ENCODE peak calls at places on chromosomes 16 and 17, in ten cellular contexts. T, O, H, C, Q, Z, Y, W, B and E are unnamed samples.

GRCh38 chr17:83180264-83180995 is 101.0 kb downstream of the METRNL start:
- DNase-seq in T (no peak), B (no peak), Z (peak), H (no peak), Y (no peak), O (no peak), W (peak), C (no peak), Q (no peak), E (peak)

GRCh38 chr17:39450051-39450450 is 1.0 kb downstream of the MED1 start:
- DNase-seq in Y (no peak), H (no peak), W (peak), T (no peak), Z (no peak), O (no peak), B (no peak), Q (no peak), C (no peak), E (no peak)

GRCh38 chr17:77332034-77332971 is 191.5 kb downstream of the SEC14L1 start:
- DNase-seq in Z (peak), B (no peak), Q (no peak), W (no peak), O (no peak), H (no peak), C (no peak), T (no peak), Y (no peak), E (peak)

GRCh38 chr16:50284131-50284911 is 18.0 kb downstream of the ADCY7 start:
- DNase-seq in B (no peak), W (no peak), O (peak), C (no peak), H (no peak), Q (no peak), Y (no peak), T (no peak), Z (no peak), E (peak)

GRCh38 chr17:65956814-65957213 is 235.1 kb downstream of the CEP112 start:
- DNase-seq in O (no peak), B (no peak), Y (no peak), Q (no peak), Z (no peak), H (no peak), C (peak), T (no peak), W (no peak), E (no peak)

GRCh38 chr16:85992779-85993178 is 93.8 kb downstream of the IRF8 start:
- DNase-seq in O (no peak), B (no peak), Y (no peak), H (no peak), Q (no peak), Z (no peak), W (no peak), C (no peak), T (no peak), E (no peak)

GRCh38 chr16:50925758-50926357 is 184.0 kb downstream of the CYLD start:
- DNase-seq in W (no peak), T (no peak), H (no peak), B (no peak), Y (no peak), Z (no peak), O (no peak), Q (no peak), C (peak), E (no peak)

GRCh38 chr17:62625184-62625869 is 2.1 kb upstream of the MRC2 start:
- DNase-seq in H (no peak), Q (no peak), B (no peak), O (no peak), T (no peak), W (no peak), C (no peak), Z (no peak), Y (no peak), E (peak)

GRCh38 chr17:38877130-38877851 is 7.4 kb downstream of the LASP1 start:
- DNase-seq in B (no peak), C (no peak), Y (no peak), H (no peak), Z (peak), O (no peak), W (no peak), Q (no peak), T (no peak), E (no peak)

GRCh38 chr17:81039096-81039495 is 4.1 kb downstream of the BAIAP2 start:
- DNase-seq in W (no peak), H (no peak), Z (no peak), C (no peak), T (no peak), Q (no peak), O (no peak), Y (no peak), B (no peak), E (no peak)

GRCh38 chr17:49110504-49110903 is 22.1 kb upstream of the B4GALNT2 start:
- DNase-seq in Z (no peak), B (no peak), O (no peak), Y (no peak), H (no peak), T (no peak), W (no peak), C (peak), Q (no peak), E (no peak)

GRCh38 chr17:1643293-1643998 is 2.1 kb downstream of the SCARF1 start:
- DNase-seq in T (no peak), Z (peak), H (peak), C (peak), O (peak), Y (peak), B (peak), Q (peak), W (peak), E (no peak)

GRCh38 chr16:84638195-84638806 is 10.0 kb upstream of the KLHL36 start:
- DNase-seq in H (no peak), B (no peak), O (no peak), Z (no peak), C (no peak), Q (no peak), Y (no peak), T (no peak), W (no peak), E (no peak)

GRCh38 chr17:70808596-70808995 is 639.3 kb downstream of the KCNJ2 start:
- DNase-seq in O (no peak), H (no peak), Y (no peak), C (peak), W (peak), Z (no peak), B (no peak), Q (no peak), T (no peak), E (no peak)

GRCh38 chr17:35906559-35907265 is 23.9 kb downstream of the RDM1 start:
- DNase-seq in H (no peak), Z (no peak), O (no peak), C (no peak), W (no peak), B (no peak), Q (no peak), T (no peak), Y (no peak), E (no peak)

GRCh38 chr17:20263595-20263994 is 203.7 kb downstream of the LGALS9B start:
- DNase-seq in H (no peak), W (no peak), C (peak), T (peak), Z (no peak), O (no peak), Y (no peak), B (no peak), Q (no peak), E (no peak)

GRCh38 chr16:17526956-17527355 is 56.2 kb upstream of the XYLT1 start:
- DNase-seq in W (no peak), O (no peak), T (no peak), Z (no peak), C (no peak), H (no peak), B (no peak), Q (no peak), Y (peak), E (no peak)

GRCh38 chr17:3727041-3727440 is 3.3 kb downstream of the HASPIN start:
- DNase-seq in H (no peak), O (no peak), B (no peak), Y (no peak), Z (no peak), C (no peak), T (no peak), W (no peak), Q (no peak), E (no peak)

GRCh38 chr17:77332981-77333685 is 192.4 kb downstream of the SEC14L1 start:
- DNase-seq in Q (no peak), B (no peak), Z (no peak), O (no peak), T (no peak), Y (no peak), W (no peak), C (peak), H (no peak), E (peak)

GRCh38 chr17:68421486-68421885 is 35.8 kb downstream of the WIPI1 start:
- DNase-seq in B (no peak), Y (no peak), H (no peak), T (no peak), O (no peak), Q (no peak), Z (no peak), W (no peak), C (no peak), E (peak)

GRCh38 chr17:77690271-77691161 is 268.0 kb upstream of the TNRC6C start:
- DNase-seq in C (no peak), H (no peak), T (no peak), B (no peak), Y (no peak), O (no peak), Q (no peak), W (peak), Z (no peak), E (no peak)

GRCh38 chr16:49457196-49457595 is 83.6 kb downstream of the C16orf78 start:
- DNase-seq in Y (no peak), H (no peak), W (no peak), Z (no peak), B (no peak), C (no peak), O (no peak), Q (no peak), T (no peak), E (peak)

GRCh38 chr17:79072544-79072943 is 2.1 kb upstream of the ENGASE start:
- DNase-seq in O (no peak), B (no peak), Y (no peak), Q (no peak), Z (no peak), C (no peak), W (no peak), H (no peak), T (no peak), E (no peak)

GRCh38 chr16:47065766-47066688 is 77.7 kb downstream of the NETO2 start:
- DNase-seq in T (no peak), C (no peak), Y (no peak), Q (no peak), W (no peak), H (no peak), O (no peak), B (no peak), Z (no peak), E (no peak)

GRCh38 chr17:46072998-46073397 is 73.9 kb downstream of the STH start:
- DNase-seq in C (no peak), O (no peak), T (no peak), Q (no peak), H (no peak), Z (no peak), B (no peak), Y (no peak), W (no peak), E (no peak)

GRCh38 chr17:34412965-34413441 is 50.0 kb upstream of the CCL1 start:
- DNase-seq in H (no peak), Y (no peak), T (no peak), Q (no peak), O (no peak), W (no peak), Z (no peak), C (peak), B (no peak), E (no peak)

GRCh38 chr17:52986056-52986662 is 827.6 kb upstream of the CA10 start:
- DNase-seq in T (no peak), Q (no peak), H (no peak), Y (no peak), C (no peak), O (no peak), Z (no peak), W (no peak), B (no peak), E (no peak)

GRCh38 chr17:45336390-45337182 is 19.8 kb upstream of the MAP3K14 start:
- DNase-seq in O (no peak), B (peak), C (no peak), T (no peak), Q (no peak), W (no peak), Y (no peak), H (no peak), Z (no peak), E (peak)

GRCh38 chr16:65120811-65121721 is 797 bp downstream of the CDH11 start:
- DNase-seq in O (peak), H (peak), C (no peak), Z (peak), Q (no peak), W (peak), B (peak), T (no peak), Y (peak), E (peak)

GRCh38 chr17:20774472-20775135 is 195.1 kb downstream of the CDRT15L2 start:
- DNase-seq in Q (no peak), Z (no peak), T (no peak), H (no peak), C (no peak), Y (no peak), B (no peak), O (no peak), W (no peak), E (no peak)

GRCh38 chr16:4182581-4183257 is 59.2 kb downstream of the SRL start:
- DNase-seq in C (no peak), Z (no peak), Q (no peak), B (no peak), O (no peak), H (no peak), W (no peak), Y (peak), T (no peak), E (no peak)

GRCh38 chr17:81960130-81960958 is 643 bp downstream of the NOTUM start:
- DNase-seq in T (no peak), Z (no peak), B (no peak), H (no peak), O (no peak), W (no peak), C (no peak), Q (no peak), Y (no peak), E (no peak)

GRCh38 chr17:29595107-29595942 is 2.4 kb downstream of the ANKRD13B start:
- DNase-seq in T (no peak), Z (no peak), H (no peak), B (no peak), W (no peak), C (no peak), Y (no peak), Q (no peak), O (no peak), E (peak)

GRCh38 chr17:28958820-28959455 is 7.6 kb upstream of the PHF12 start:
- DNase-seq in C (no peak), Y (no peak), O (no peak), Z (peak), B (no peak), Q (no peak), W (no peak), T (no peak), H (no peak), E (no peak)

GRCh38 chr17:30600062-30600829 is 123.0 kb downstream of the GOSR1 start:
- DNase-seq in Q (peak), W (peak), Z (peak), Y (peak), C (peak), T (peak), O (peak), H (peak), B (peak), E (peak)

GRCh38 chr17:74641224-74641948 is 17.8 kb upstream of the CD300E start:
- DNase-seq in W (no peak), H (no peak), C (no peak), O (no peak), Y (no peak), B (no peak), Q (no peak), T (no peak), Z (no peak), E (no peak)

GRCh38 chr16:67431077-67431804 is at the start of gene HSD11B2:
- DNase-seq in W (peak), O (peak), C (peak), Q (peak), Z (peak), Y (no peak), T (no peak), H (peak), B (peak), E (no peak)
- TF ChIP-seq CTCF in W (peak), O (no peak), C (peak), Q (no peak), Z (no peak), Y (no peak), T (no peak), H (no peak), B (no peak), E (no peak)

DNA sequence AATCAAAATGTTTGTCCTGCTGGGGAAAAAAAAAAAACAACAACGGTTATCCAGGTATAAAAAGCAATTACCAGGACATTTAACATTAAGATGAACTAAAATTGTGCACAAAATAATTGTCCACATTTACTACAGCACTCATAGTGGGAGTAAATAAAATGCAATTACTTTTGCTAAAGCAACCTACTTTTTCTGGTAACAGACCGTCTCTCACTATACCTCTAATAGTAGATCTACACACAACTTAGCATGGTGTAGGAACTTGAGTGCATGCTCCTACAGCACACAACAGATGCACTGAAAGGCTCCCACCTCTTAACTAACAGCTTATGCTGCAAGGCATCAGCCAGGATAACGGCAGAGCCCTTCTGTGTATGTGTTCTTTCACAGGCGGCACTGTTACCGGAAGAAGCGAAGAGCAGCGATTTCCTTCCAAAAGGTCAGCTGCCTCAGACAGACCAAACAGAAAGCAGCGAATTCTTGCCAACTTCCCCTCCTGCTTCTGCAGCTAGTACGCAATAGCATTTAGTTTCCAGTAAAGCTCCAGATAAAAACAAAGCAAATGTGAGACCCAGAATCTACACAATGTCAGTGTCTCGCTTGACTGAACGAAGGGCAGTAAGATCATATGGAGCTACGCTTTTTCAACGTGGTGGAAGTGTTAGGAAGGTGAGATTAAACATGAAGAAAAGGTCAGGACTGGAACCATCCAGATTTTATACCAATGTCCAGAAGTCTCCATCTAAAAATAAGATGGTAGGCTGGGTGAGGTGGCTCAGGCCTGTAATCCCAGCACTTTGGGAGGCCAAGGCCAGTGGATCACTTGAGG is 27.6 kb downstream of the STAT5B start:
- DNase-seq in B (peak), Q (peak), Y (peak), O (peak), H (peak), Z (no peak), T (no peak), C (no peak), W (peak), E (peak)
- TF ChIP-seq CTCF in B (no peak), Q (no peak), Y (peak), O (peak), H (no peak), Z (no peak), T (no peak), C (no peak), W (no peak), E (no peak)

GRCh38 chr16:62014534-62014933 is 21.7 kb downstream of the CDH8 start:
- DNase-seq in T (no peak), H (no peak), W (no peak), B (no peak), Q (no peak), Y (no peak), Z (no peak), O (no peak), C (peak), E (no peak)
- TF ChIP-seq CTCF in T (no peak), H (no peak), W (no peak), B (no peak), Q (no peak), Y (no peak), Z (no peak), O (no peak), C (no peak), E (no peak)

GRCh38 chr17:27398691-27399090 is 57.6 kb upstream of the KSR1 start:
- DNase-seq in W (no peak), C (no peak), Y (no peak), B (no peak), Z (no peak), Q (no peak), H (no peak), T (no peak), O (no peak), E (no peak)

GRCh38 chr17:27396941-27397340 is 59.3 kb upstream of the KSR1 start:
- DNase-seq in Q (no peak), T (no peak), Z (no peak), C (peak), H (no peak), W (no peak), O (no peak), B (no peak), Y (no peak), E (no peak)

GRCh38 chr17:27390540-27390939 is 65.7 kb upstream of the KSR1 start:
- DNase-seq in W (no peak), H (no peak), Z (no peak), C (no peak), O (no peak), T (no peak), Y (no peak), Q (no peak), B (no peak), E (peak)

GRCh38 chr17:27400991-27401390 is 55.3 kb upstream of the KSR1 start:
- DNase-seq in Z (no peak), W (no peak), T (no peak), Y (no peak), Q (no peak), O (no peak), H (no peak), C (no peak), B (no peak), E (peak)

GRCh38 chr17:27396045-27396444 is 60.2 kb upstream of the KSR1 start:
- DNase-seq in W (no peak), Y (no peak), T (no peak), Q (no peak), B (no peak), O (no peak), H (no peak), Z (no peak), C (no peak), E (no peak)
- TF ChIP-seq CTCF in W (no peak), Y (no peak), T (no peak), Q (no peak), B (no peak), O (no peak), H (no peak), Z (no peak), C (no peak), E (no peak)